ENCODE peak calls at places on chromosomes 2 and 18, in five cellular contexts. Y is CD14-positive monocyte, O is HFFc6, A is transverse colon, C is AG04450. U is an unnamed sample.

GRCh38 chr2:25252291-25253152 is 84.1 kb upstream of the POMC start:
- DNase-seq in Y (no peak), O (no peak), A (peak), C (no peak), U (no peak)

GRCh38 chr2:70897203-70897976 is 38.3 kb upstream of the ATP6V1B1 start:
- DNase-seq in Y (no peak), O (no peak), A (no peak), C (no peak), U (no peak)

GRCh38 chr18:3217930-3218647 is 1.7 kb downstream of the MYOM1 start:
- DNase-seq in Y (no peak), O (no peak), A (peak), C (no peak), U (no peak)

GRCh38 chr18:79577451-79578395 is 101.9 kb upstream of the CTDP1 start:
- DNase-seq in Y (no peak), O (no peak), A (peak), C (no peak), U (no peak)

GRCh38 chr2:8515864-8516533 is 165.9 kb upstream of the ID2 start:
- DNase-seq in Y (no peak), O (no peak), A (peak), C (no peak), U (no peak)

GRCh38 chr2:27773959-27774358 is 2.4 kb downstream of the MRPL33 start:
- DNase-seq in Y (no peak), O (no peak), A (no peak), C (no peak), U (no peak)

GRCh38 chr2:105744091-105744908 is 412 bp upstream of the NCK2 start:
- DNase-seq in Y (no peak), O (no peak), A (peak), C (no peak), U (no peak)

GRCh38 chr2:65737452-65738011 is 305.1 kb upstream of the SPRED2 start:
- DNase-seq in Y (no peak), O (no peak), A (no peak), C (no peak), U (no peak)

GRCh38 chr2:9807555-9808305 is 35.5 kb upstream of the TAF1B start:
- DNase-seq in Y (no peak), O (no peak), A (no peak), C (no peak), U (no peak)

GRCh38 chr2:229268626-229269025 is 2.5 kb downstream of the PID1 start:
- DNase-seq in Y (no peak), O (peak), A (no peak), C (no peak), U (no peak)

GRCh38 chr2:182890773-182891381 is 24.4 kb upstream of the FRZB start:
- DNase-seq in Y (no peak), O (no peak), A (no peak), C (no peak), U (no peak)

GRCh38 chr18:54558609-54559585 is 32.1 kb upstream of the DYNAP start:
- DNase-seq in Y (no peak), O (no peak), A (no peak), C (no peak), U (no peak)

GRCh38 chr2:37671013-37671815 is at the start of gene CDC42EP3:
- DNase-seq in Y (peak), O (no peak), A (peak), C (no peak), U (no peak)

GRCh38 chr2:212905640-212906201 is 245.7 kb downstream of the IKZF2 start:
- DNase-seq in Y (no peak), O (peak), A (peak), C (no peak), U (no peak)

GRCh38 chr18:69752737-69753380 is 194.8 kb downstream of the CD226 start:
- DNase-seq in Y (no peak), O (no peak), A (no peak), C (no peak), U (no peak)

GRCh38 chr2:39542523-39542922 is 105.4 kb upstream of the MAP4K3 start:
- DNase-seq in Y (no peak), O (no peak), A (no peak), C (no peak), U (peak)

GRCh38 chr2:201840726-201841125 is 34.4 kb downstream of the CDK15 start:
- DNase-seq in Y (no peak), O (no peak), A (no peak), C (no peak), U (no peak)

GRCh38 chr18:75070625-75071483 is 138.1 kb downstream of the PTGR3 start:
- DNase-seq in Y (peak), O (peak), A (peak), C (peak), U (peak)

GRCh38 chr2:84969511-84970265 is 1.3 kb upstream of the KCMF1 start:
- DNase-seq in Y (no peak), O (no peak), A (no peak), C (no peak), U (no peak)

GRCh38 chr18:48860276-48861180 is 90.2 kb downstream of the SMAD7 start:
- DNase-seq in Y (no peak), O (no peak), A (no peak), C (no peak), U (no peak)

GRCh38 chr2:51997571-51997970 is 965.6 kb upstream of the NRXN1 start:
- DNase-seq in Y (no peak), O (no peak), A (no peak), C (no peak), U (no peak)

GRCh38 chr18:57529151-57529550 is 57.4 kb downstream of the FECH start:
- DNase-seq in Y (no peak), O (no peak), A (no peak), C (no peak), U (no peak)

GRCh38 chr2:59176737-59177136 is 935.6 kb upstream of the FANCL start:
- DNase-seq in Y (no peak), O (no peak), A (no peak), C (no peak), U (no peak)

GRCh38 chr2:47172156-47172921 is 17.2 kb upstream of the STPG4 start:
- DNase-seq in Y (no peak), O (no peak), A (no peak), C (no peak), U (no peak)

DNA sequence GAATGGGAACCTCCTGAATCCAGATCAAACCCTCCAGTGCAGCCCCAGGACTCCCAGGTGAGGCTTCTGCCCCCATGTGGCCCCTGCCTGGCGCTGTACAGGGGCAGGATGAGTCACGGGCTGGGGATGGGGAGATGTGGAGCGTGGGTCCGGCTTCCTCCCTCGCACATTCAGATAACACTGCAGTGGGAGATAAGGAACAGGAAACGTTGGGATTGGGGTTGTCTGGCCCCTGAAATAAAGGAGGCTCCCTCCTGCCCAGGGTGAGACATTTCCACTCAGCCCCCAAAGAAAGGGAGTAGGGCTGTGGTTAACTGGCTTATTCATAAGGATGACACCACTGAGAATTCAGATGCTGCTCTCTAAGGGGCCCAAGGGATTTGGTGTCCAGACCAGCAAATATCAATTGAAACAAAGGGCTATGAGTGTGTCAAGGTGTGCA is 30.7 kb downstream of the IGFBP5 start:
- DNase-seq in Y (no peak), O (no peak), A (no peak), C (no peak), U (no peak)
- TF ChIP-seq CTCF in Y (no peak), O (peak), A (no peak), C (peak), U (peak)

GRCh38 chr2:196478588-196478987 is 160.9 kb upstream of the CCDC150 start:
- DNase-seq in Y (no peak), O (no peak), A (no peak), C (no peak), U (no peak)

GRCh38 chr2:196479350-196479749 is 160.2 kb upstream of the CCDC150 start:
- DNase-seq in Y (no peak), O (peak), A (no peak), C (no peak), U (peak)

GRCh38 chr2:196480653-196481322 is 158.7 kb upstream of the CCDC150 start:
- DNase-seq in Y (no peak), O (peak), A (no peak), C (no peak), U (no peak)

GRCh38 chr2:196482119-196483065 is 157.1 kb upstream of the CCDC150 start:
- DNase-seq in Y (no peak), O (peak), A (no peak), C (no peak), U (no peak)

DNA sequence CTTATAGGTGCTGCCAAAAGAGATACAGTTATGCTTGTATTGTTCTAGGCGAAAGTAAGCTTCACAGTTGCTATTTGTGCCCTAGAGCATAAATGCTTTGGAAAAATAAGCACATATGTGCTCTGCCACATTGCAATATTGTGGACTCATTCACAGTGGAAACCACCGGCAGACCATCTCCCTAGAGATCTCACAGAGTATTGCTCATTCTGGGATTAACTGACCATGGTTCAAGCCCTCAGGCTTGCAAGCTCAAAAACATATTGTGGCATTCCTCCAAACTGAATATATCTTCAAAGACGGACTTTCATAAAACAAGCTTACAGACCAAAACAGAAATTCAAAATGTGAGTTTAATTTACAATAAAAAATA is 158.2 kb upstream of the CCDC150 start:
- DNase-seq in Y (no peak), O (peak), A (no peak), C (no peak), U (peak)
- TF ChIP-seq CTCF in Y (no peak), O (no peak), A (no peak), C (no peak), U (no peak)

GRCh38 chr2:137943948-137944347 is 20.3 kb upstream of the HNMT start:
- DNase-seq in Y (no peak), O (no peak), A (no peak), C (no peak), U (no peak)
- TF ChIP-seq CTCF in Y (no peak), O (peak), A (no peak), C (no peak), U (no peak)

GRCh38 chr2:150125708-150126107 is 361.8 kb downstream of the RND3 start:
- DNase-seq in Y (no peak), O (peak), A (no peak), C (no peak), U (peak)
- TF ChIP-seq CTCF in Y (no peak), O (peak), A (no peak), C (peak), U (peak)

GRCh38 chr2:72027426-72028161 is 120.1 kb downstream of the CYP26B1 start:
- DNase-seq in Y (no peak), O (no peak), A (no peak), C (no peak), U (no peak)
- TF ChIP-seq CTCF in Y (no peak), O (peak), A (no peak), C (no peak), U (no peak)

GRCh38 chr2:240589381-240589780 is 2.8 kb downstream of the CAPN10 start:
- DNase-seq in Y (no peak), O (no peak), A (no peak), C (no peak), U (no peak)

GRCh38 chr2:240589850-240590525 is 3.5 kb downstream of the CAPN10 start:
- DNase-seq in Y (no peak), O (no peak), A (no peak), C (no peak), U (no peak)

GRCh38 chr2:240591226-240591625 is 4.7 kb downstream of the CAPN10 start:
- DNase-seq in Y (no peak), O (peak), A (no peak), C (no peak), U (no peak)

GRCh38 chr2:240591784-240592183 is 5.2 kb downstream of the CAPN10 start:
- DNase-seq in Y (no peak), O (no peak), A (no peak), C (no peak), U (no peak)

DNA sequence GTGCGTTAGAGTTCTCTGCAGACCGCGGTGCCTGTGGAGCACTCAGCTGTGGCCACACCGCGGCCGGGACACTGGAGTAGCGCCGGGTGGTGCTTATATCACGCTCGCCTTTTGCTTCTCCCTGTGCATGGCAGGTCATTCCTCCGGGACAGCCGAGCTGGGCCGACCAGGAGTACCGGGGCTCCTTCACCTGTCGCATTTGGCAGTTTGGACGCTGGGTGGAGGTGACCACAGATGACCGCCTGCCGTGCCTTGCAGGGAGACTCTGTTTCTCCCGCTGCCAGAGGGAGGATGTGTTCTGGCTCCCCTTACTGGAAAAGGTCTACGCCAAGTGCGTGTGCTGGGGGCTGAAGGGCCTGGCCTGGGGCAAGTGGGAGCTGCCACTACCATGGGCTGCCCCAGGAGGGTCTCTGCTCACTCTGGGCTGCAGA is 4.2 kb downstream of the CAPN10 start:
- DNase-seq in Y (no peak), O (no peak), A (no peak), C (no peak), U (no peak)
- TF ChIP-seq CTCF in Y (no peak), O (no peak), A (no peak), C (no peak), U (no peak)

GRCh38 chr2:96146881-96147592 is 1.8 kb upstream of the DUSP2 start:
- DNase-seq in Y (peak), O (peak), A (peak), C (no peak), U (no peak)

GRCh38 chr2:96146151-96146880 is 1.1 kb upstream of the DUSP2 start:
- DNase-seq in Y (peak), O (no peak), A (peak), C (no peak), U (no peak)

GRCh38 chr2:96148410-96149217 is 3.4 kb upstream of the DUSP2 start:
- DNase-seq in Y (peak), O (peak), A (peak), C (peak), U (peak)

GRCh38 chr2:96150007-96150406 is 4.8 kb upstream of the DUSP2 start:
- DNase-seq in Y (no peak), O (no peak), A (no peak), C (no peak), U (no peak)

DNA sequence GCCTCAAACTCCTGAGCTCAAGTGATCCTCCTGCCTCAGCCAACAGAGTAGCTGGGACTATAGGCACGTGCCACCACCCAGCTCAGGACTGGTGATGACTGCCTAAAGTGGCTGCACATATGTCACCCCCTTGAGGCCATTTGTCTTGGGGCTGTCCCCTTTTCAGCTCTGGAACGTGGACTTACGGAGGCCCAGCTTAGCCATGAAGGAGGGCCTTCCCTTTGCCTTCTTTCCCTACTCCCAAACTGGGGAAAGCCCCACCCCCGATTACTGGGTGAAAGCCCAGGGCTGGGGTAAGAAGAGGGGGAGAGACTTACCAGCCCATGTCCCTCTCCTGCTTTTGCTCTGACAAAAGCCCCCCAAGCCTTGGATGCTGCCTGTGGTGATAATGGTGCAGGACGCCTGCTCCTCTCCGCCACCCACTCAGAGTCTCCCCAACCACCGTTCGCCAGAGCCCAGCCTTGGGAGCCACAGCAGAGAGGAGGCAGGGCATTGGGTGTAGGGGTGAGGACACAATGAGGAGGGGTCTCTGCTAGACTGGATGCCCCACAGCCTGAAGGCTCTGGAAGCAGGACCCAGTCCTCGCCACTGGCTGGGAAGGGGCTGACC is 2.5 kb upstream of the DUSP2 start:
- DNase-seq in Y (peak), O (no peak), A (peak), C (no peak), U (no peak)
- TF ChIP-seq CTCF in Y (no peak), O (peak), A (no peak), C (no peak), U (no peak)

GRCh38 chr2:112577756-112578155 is 6.7 kb upstream of the CHCHD5 start:
- DNase-seq in Y (no peak), O (peak), A (no peak), C (no peak), U (no peak)

GRCh38 chr2:112582314-112582746 is 2.1 kb upstream of the CHCHD5 start:
- DNase-seq in Y (no peak), O (peak), A (no peak), C (peak), U (no peak)

GRCh38 chr2:112583497-112584133 is 794 bp upstream of the CHCHD5 start:
- DNase-seq in Y (no peak), O (no peak), A (no peak), C (no peak), U (no peak)

GRCh38 chr2:112580084-112580483 is 4.3 kb upstream of the CHCHD5 start:
- DNase-seq in Y (no peak), O (no peak), A (no peak), C (no peak), U (no peak)

GRCh38 chr2:112579280-112579679 is 5.1 kb upstream of the CHCHD5 start:
- DNase-seq in Y (no peak), O (peak), A (no peak), C (peak), U (peak)
- TF ChIP-seq CTCF in Y (no peak), O (peak), A (no peak), C (peak), U (no peak)

GRCh38 chr2:129888461-129888860 is 91.0 kb upstream of the RAB6C start:
- DNase-seq in Y (no peak), O (no peak), A (no peak), C (no peak), U (no peak)

GRCh38 chr2:129884221-129884786 is 95.2 kb upstream of the RAB6C start:
- DNase-seq in Y (no peak), O (no peak), A (no peak), C (no peak), U (no peak)

GRCh38 chr2:129887688-129888266 is 91.7 kb upstream of the RAB6C start:
- DNase-seq in Y (no peak), O (no peak), A (no peak), C (no peak), U (no peak)

GRCh38 chr2:129883121-129883520 is 96.3 kb upstream of the RAB6C start:
- DNase-seq in Y (no peak), O (no peak), A (no peak), C (no peak), U (no peak)

DNA sequence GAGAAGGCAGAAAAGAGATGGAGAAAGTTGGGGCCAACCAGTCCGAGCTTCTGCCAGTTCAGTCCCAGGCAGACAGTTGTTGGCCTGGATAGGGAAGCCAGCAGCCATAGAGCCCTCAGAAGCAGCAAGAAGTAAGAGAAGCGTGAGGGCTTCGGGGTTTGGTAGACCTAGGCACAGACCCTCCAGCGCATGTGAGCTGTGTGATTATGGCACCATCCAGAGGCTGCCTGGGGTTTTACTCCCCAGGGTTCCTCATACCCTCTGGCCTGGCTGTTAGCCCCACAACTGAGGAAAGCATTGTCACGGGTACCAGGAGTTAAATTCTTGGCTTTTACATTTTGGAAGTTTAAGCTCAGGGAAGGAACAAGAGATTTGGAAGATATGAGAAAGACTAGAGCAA is 93.7 kb upstream of the RAB6C start:
- DNase-seq in Y (no peak), O (no peak), A (no peak), C (no peak), U (no peak)
- TF ChIP-seq CTCF in Y (no peak), O (no peak), A (no peak), C (no peak), U (no peak)

GRCh38 chr2:146312899-146313298 is 1531.9 kb upstream of the ACVR2A start:
- DNase-seq in Y (no peak), O (peak), A (no peak), C (no peak), U (no peak)
- TF ChIP-seq CTCF in Y (peak), O (peak), A (no peak), C (peak), U (peak)

U was measured in AG09319.